ENCODE peak calls at places on chromosomes 1 and 21, in ten cellular contexts. Q is OCI-LY7, A is RWPE1, Z is body of pancreas, L is cardiac fibroblast, P is stomach, N is astrocyte of the cerebellum, H is upper lobe of right lung, E is brain microvascular endothelial cell, R is endothelial cell. F is an unnamed sample.

GRCh38 chr1:31694910-31695300 is 8.9 kb downstream of the COL16A1 start:
- DNase-seq in Q (no peak), A (no peak), Z (no peak), L (no peak), P (no peak), N (no peak), H (no peak), E (no peak), R (no peak), F (no peak)

GRCh38 chr1:168410464-168410863 is 129.8 kb downstream of the TBX19 start:
- DNase-seq in Q (no peak), A (no peak), Z (no peak), L (no peak), P (no peak), N (no peak), H (no peak), E (no peak), R (no peak), F (no peak)

GRCh38 chr1:944341-945325 is 14.4 kb downstream of the NOC2L start:
- DNase-seq in Q (no peak), A (no peak), Z (peak), L (peak), P (no peak), N (peak), H (no peak), E (no peak), R (no peak), F (no peak)

GRCh38 chr1:96722161-96722908 is 751 bp downstream of the PTBP2 start:
- DNase-seq in Q (peak), A (peak), Z (peak), L (peak), P (peak), N (peak), H (peak), E (peak), R (peak), F (no peak)

GRCh38 chr21:42865361-42866160 is 13.8 kb downstream of the WDR4 start:
- DNase-seq in Q (no peak), A (no peak), Z (no peak), L (no peak), P (no peak), N (no peak), H (peak), E (no peak), R (no peak), F (no peak)

GRCh38 chr21:43814215-43815106 is 25.1 kb downstream of the RRP1 start:
- DNase-seq in Q (no peak), A (no peak), Z (peak), L (no peak), P (no peak), N (no peak), H (no peak), E (no peak), R (no peak), F (no peak)

GRCh38 chr1:30706528-30706927 is 16.9 kb downstream of the MATN1 start:
- DNase-seq in Q (no peak), A (no peak), Z (peak), L (peak), P (peak), N (no peak), H (peak), E (peak), R (no peak), F (no peak)

GRCh38 chr1:18818036-18818435 is 41.4 kb downstream of the TAS1R2 start:
- DNase-seq in Q (no peak), A (no peak), Z (no peak), L (no peak), P (no peak), N (no peak), H (no peak), E (no peak), R (no peak), F (no peak)

GRCh38 chr1:17831619-17832018 is 76.5 kb downstream of the ACTL8 start:
- DNase-seq in Q (peak), A (peak), Z (peak), L (peak), P (no peak), N (peak), H (no peak), E (peak), R (peak), F (no peak)

GRCh38 chr1:224747578-224747977 is 131.5 kb downstream of the CNIH3 start:
- DNase-seq in Q (no peak), A (peak), Z (no peak), L (peak), P (no peak), N (peak), H (no peak), E (peak), R (no peak), F (peak)

GRCh38 chr1:204751883-204752687 is 66.5 kb upstream of the LRRN2 start:
- DNase-seq in Q (no peak), A (peak), Z (peak), L (no peak), P (no peak), N (no peak), H (no peak), E (no peak), R (no peak), F (no peak)

GRCh38 chr1:193754732-193755427 is 568.5 kb upstream of the B3GALT2 start:
- DNase-seq in Q (peak), A (no peak), Z (no peak), L (peak), P (no peak), N (no peak), H (no peak), E (no peak), R (no peak), F (no peak)

GRCh38 chr1:19765623-19766022 is 34.1 kb downstream of the TMCO4 start:
- DNase-seq in Q (no peak), A (peak), Z (no peak), L (peak), P (no peak), N (peak), H (no peak), E (peak), R (no peak), F (no peak)

GRCh38 chr1:42162181-42162580 is 2.4 kb downstream of the GUCA2A start:
- DNase-seq in Q (no peak), A (no peak), Z (no peak), L (no peak), P (no peak), N (no peak), H (peak), E (no peak), R (no peak), F (no peak)

GRCh38 chr1:166165661-166166399 is 971 bp downstream of the FAM78B start:
- DNase-seq in Q (no peak), A (no peak), Z (peak), L (no peak), P (no peak), N (no peak), H (no peak), E (no peak), R (peak), F (peak)

GRCh38 chr1:245580651-245581050 is 425.9 kb downstream of the KIF26B start:
- DNase-seq in Q (no peak), A (no peak), Z (no peak), L (no peak), P (no peak), N (no peak), H (no peak), E (no peak), R (no peak), F (no peak)

GRCh38 chr1:201701831-201702230 is 127.1 kb upstream of the IPO9 start:
- DNase-seq in Q (no peak), A (no peak), Z (no peak), L (no peak), P (no peak), N (no peak), H (no peak), E (no peak), R (no peak), F (no peak)
- TF ChIP-seq CTCF in Q (no peak), A (no peak), Z (no peak), L (no peak), P (no peak), N (no peak), H (no peak), E (no peak), R (no peak), F (no peak)

GRCh38 chr1:161172776-161173376 is 4.4 kb downstream of the B4GALT3 start:
- DNase-seq in Q (no peak), A (no peak), Z (peak), L (peak), P (no peak), N (peak), H (no peak), E (peak), R (no peak), F (no peak)

GRCh38 chr1:161172349-161172748 is 5.0 kb downstream of the B4GALT3 start:
- DNase-seq in Q (no peak), A (no peak), Z (no peak), L (no peak), P (peak), N (no peak), H (no peak), E (no peak), R (no peak), F (no peak)

GRCh38 chr1:161171696-161172095 is 5.5 kb downstream of the PPOX start:
- DNase-seq in Q (no peak), A (no peak), Z (no peak), L (no peak), P (no peak), N (no peak), H (no peak), E (no peak), R (no peak), F (no peak)

GRCh38 chr1:161168906-161169305 is 2.7 kb downstream of the PPOX start:
- DNase-seq in Q (no peak), A (no peak), Z (no peak), L (no peak), P (no peak), N (no peak), H (no peak), E (no peak), R (no peak), F (no peak)

DNA sequence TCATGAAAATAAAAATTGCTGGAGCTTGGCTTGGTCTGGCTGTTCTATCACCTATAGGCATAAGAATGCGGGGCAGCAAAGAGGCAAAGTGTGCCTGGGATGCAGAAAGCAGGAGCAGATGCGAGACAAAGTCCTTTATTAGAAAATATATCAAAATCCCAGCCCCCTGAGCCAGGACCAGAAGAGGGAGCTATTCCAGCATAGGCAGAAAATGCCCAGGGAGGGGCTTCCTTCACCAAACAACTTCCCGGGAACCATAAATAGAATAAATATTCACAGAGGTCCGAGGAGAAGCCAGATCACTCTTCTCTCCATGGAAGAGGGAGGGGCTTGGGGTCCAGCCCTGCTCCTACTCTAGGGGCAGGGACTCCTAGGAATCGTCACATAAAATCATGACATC is 5.0 kb downstream of the PPOX start:
- DNase-seq in Q (no peak), A (no peak), Z (no peak), L (no peak), P (no peak), N (no peak), H (no peak), E (no peak), R (no peak), F (no peak)
- TF ChIP-seq CTCF in Q (peak), A (no peak), Z (no peak), L (peak), P (no peak), N (peak), H (no peak), E (peak), R (no peak), F (no peak)

DNA sequence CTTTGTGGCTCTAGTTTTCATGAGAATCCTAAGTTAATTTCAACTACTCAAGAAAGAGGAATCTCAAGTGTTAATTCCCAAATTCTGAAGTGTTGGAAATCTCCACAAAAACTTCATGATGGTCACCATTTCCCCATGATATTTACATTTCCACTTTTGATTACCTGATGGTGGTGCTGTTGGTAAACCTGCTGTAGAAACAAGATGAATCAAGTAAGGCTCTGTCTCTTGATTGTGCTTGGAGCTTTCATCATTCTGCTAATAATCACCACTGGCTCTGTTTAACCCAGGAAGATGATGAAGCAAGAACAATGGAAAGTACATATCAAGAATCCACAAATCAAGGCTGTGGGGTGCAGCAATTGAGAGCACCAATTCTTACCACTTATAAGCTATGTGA is 77.8 kb downstream of the C4BPA start:
- DNase-seq in Q (no peak), A (peak), Z (no peak), L (peak), P (no peak), N (no peak), H (no peak), E (no peak), R (no peak), F (no peak)
- TF ChIP-seq CTCF in Q (peak), A (peak), Z (no peak), L (peak), P (no peak), N (no peak), H (no peak), E (no peak), R (no peak), F (no peak)

GRCh38 chr21:17048974-17049373 is 463.9 kb upstream of the CXADR start:
- DNase-seq in Q (no peak), A (no peak), Z (no peak), L (no peak), P (no peak), N (no peak), H (no peak), E (no peak), R (no peak), F (no peak)

GRCh38 chr21:17050646-17051045 is 462.2 kb upstream of the CXADR start:
- DNase-seq in Q (no peak), A (no peak), Z (no peak), L (no peak), P (no peak), N (no peak), H (no peak), E (no peak), R (no peak), F (no peak)

GRCh38 chr21:17044696-17045095 is 468.1 kb upstream of the CXADR start:
- DNase-seq in Q (no peak), A (no peak), Z (no peak), L (no peak), P (no peak), N (no peak), H (no peak), E (no peak), R (no peak), F (no peak)

GRCh38 chr21:17050156-17050555 is 462.7 kb upstream of the CXADR start:
- DNase-seq in Q (no peak), A (no peak), Z (no peak), L (no peak), P (no peak), N (no peak), H (no peak), E (no peak), R (no peak), F (no peak)

DNA sequence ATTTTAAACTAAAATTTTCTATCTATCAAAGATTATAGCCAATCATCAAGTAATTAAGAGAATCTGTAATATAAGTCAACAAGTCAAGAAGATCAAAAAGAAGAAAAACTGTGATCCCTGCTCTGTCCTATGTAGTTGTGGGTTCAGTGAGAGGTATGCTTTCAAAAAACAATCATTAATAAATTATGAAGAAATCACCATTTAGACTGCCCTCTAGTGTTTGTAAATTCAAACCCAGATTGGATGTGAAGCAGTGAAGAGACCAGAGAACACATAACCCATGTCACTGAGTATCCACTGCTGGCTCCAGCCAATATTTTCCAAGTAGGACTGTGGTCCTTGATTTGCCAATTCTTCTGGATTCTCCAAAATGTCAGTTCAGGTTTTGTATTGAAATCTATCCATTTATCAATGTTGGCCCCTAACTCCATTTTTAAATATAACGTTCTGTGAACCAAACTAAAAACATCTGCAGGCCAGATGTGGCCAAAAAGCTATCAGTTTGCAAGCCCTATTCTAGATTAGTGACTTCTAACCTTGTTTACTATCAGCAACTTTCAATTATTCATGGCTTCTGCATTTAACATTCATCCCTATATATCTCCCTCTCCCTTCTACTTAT is 467.5 kb upstream of the CXADR start:
- DNase-seq in Q (peak), A (no peak), Z (no peak), L (peak), P (no peak), N (peak), H (no peak), E (peak), R (no peak), F (no peak)
- TF ChIP-seq CTCF in Q (peak), A (peak), Z (no peak), L (peak), P (no peak), N (peak), H (peak), E (peak), R (peak), F (no peak)

GRCh38 chr1:206469411-206469932 is 804 bp upstream of the IKBKE start:
- DNase-seq in Q (peak), A (peak), Z (no peak), L (no peak), P (peak), N (no peak), H (no peak), E (no peak), R (no peak), F (peak)

GRCh38 chr1:206466840-206467649 is 3.2 kb upstream of the IKBKE start:
- DNase-seq in Q (no peak), A (no peak), Z (no peak), L (no peak), P (no peak), N (no peak), H (no peak), E (no peak), R (no peak), F (no peak)

GRCh38 chr1:206469933-206470691 is at the start of gene IKBKE:
- DNase-seq in Q (peak), A (peak), Z (peak), L (peak), P (peak), N (no peak), H (peak), E (peak), R (peak), F (peak)

GRCh38 chr1:206467915-206468314 is 2.4 kb upstream of the IKBKE start:
- DNase-seq in Q (peak), A (no peak), Z (peak), L (peak), P (peak), N (no peak), H (peak), E (peak), R (no peak), F (peak)

DNA sequence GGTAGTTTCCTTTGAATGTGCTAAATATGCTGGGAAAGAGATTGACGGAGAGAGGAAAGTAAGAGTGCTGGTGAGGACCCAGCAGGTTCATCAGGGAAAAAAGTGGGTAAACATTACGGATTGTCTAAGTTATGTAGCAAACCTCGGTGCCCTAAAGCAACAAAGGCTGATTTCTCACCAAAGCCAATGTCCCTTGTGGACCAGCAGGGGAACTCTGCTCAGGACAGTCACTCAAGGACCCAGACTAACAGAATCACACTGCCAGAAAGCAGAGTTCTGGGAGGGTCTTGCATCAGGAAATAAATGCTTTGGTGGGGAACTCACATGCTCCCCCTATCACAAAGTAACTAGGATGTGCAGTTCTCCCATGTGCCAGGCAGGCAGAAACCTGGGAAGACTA is 1.7 kb upstream of the IKBKE start:
- DNase-seq in Q (peak), A (no peak), Z (no peak), L (no peak), P (no peak), N (no peak), H (no peak), E (no peak), R (no peak), F (no peak)
- TF ChIP-seq CTCF in Q (peak), A (no peak), Z (no peak), L (no peak), P (no peak), N (no peak), H (no peak), E (no peak), R (no peak), F (no peak)

GRCh38 chr1:160723332-160723731 is 11.7 kb upstream of the CD48 start:
- DNase-seq in Q (no peak), A (no peak), Z (no peak), L (no peak), P (no peak), N (no peak), H (no peak), E (no peak), R (no peak), F (no peak)

GRCh38 chr1:160726114-160726497 is 12.9 kb upstream of the SLAMF7 start:
- DNase-seq in Q (no peak), A (no peak), Z (no peak), L (peak), P (no peak), N (no peak), H (no peak), E (no peak), R (no peak), F (no peak)

GRCh38 chr1:160722726-160723125 is 11.1 kb upstream of the CD48 start:
- DNase-seq in Q (no peak), A (no peak), Z (no peak), L (no peak), P (no peak), N (no peak), H (no peak), E (no peak), R (no peak), F (no peak)

GRCh38 chr1:160726498-160727391 is 12.3 kb upstream of the SLAMF7 start:
- DNase-seq in Q (peak), A (peak), Z (peak), L (peak), P (peak), N (peak), H (no peak), E (peak), R (peak), F (peak)

GRCh38 chr1:160724445-160725242 is 13.0 kb upstream of the CD48 start:
- DNase-seq in Q (peak), A (no peak), Z (no peak), L (no peak), P (no peak), N (no peak), H (no peak), E (no peak), R (no peak), F (no peak)
- TF ChIP-seq CTCF in Q (peak), A (no peak), Z (no peak), L (no peak), P (no peak), N (no peak), H (no peak), E (no peak), R (no peak), F (no peak)

GRCh38 chr1:239784896-239785295 is 306.8 kb upstream of the FMN2 start:
- DNase-seq in Q (no peak), A (no peak), Z (no peak), L (no peak), P (no peak), N (no peak), H (no peak), E (no peak), R (no peak), F (no peak)
- TF ChIP-seq CTCF in Q (no peak), A (no peak), Z (no peak), L (no peak), P (no peak), N (no peak), H (no peak), E (no peak), R (no peak), F (no peak)

GRCh38 chr21:45954271-45954670 is 27.3 kb upstream of the COL6A1 start:
- DNase-seq in Q (no peak), A (no peak), Z (no peak), L (peak), P (no peak), N (no peak), H (no peak), E (peak), R (no peak), F (no peak)
- TF ChIP-seq CTCF in Q (no peak), A (no peak), Z (no peak), L (peak), P (no peak), N (no peak), H (no peak), E (peak), R (no peak), F (no peak)